ENCODE peak calls at places on chromosomes 7 and 10, in six cellular contexts. S is fibroblast of lung; F is NCI-H1105; N is activated naive CD4-positive, alpha-beta T cell; V is CD4-positive, alpha-beta T cell; D is osteocyte. K is an unnamed sample.

GRCh38 chr10:123858039-123858740 is 33.4 kb downstream of the CPXM2 start:
- DNase-seq in S (no peak), F (no peak), N (no peak), V (no peak), D (peak), K (no peak)

GRCh38 chr10:6145414-6145978 is 56.7 kb downstream of the RBM17 start:
- DNase-seq in S (no peak), F (no peak), N (no peak), V (no peak), D (no peak), K (no peak)

GRCh38 chr7:27175005-27175625 is 995 bp upstream of the HOXA10 start:
- DNase-seq in S (no peak), F (no peak), N (no peak), V (no peak), D (no peak), K (no peak)

GRCh38 chr7:106984034-106984433 is 60.5 kb upstream of the PRKAR2B start:
- DNase-seq in S (no peak), F (no peak), N (no peak), V (no peak), D (no peak), K (no peak)

GRCh38 chr7:38211940-38212339 is 33.9 kb downstream of the STARD3NL start:
- DNase-seq in S (peak), F (no peak), N (no peak), V (no peak), D (no peak), K (no peak)

GRCh38 chr10:75470901-75471300 is 39.5 kb downstream of the LRMDA start:
- DNase-seq in S (peak), F (no peak), N (no peak), V (no peak), D (no peak), K (no peak)

GRCh38 chr7:47458057-47458456 is 123.9 kb downstream of the TNS3 start:
- DNase-seq in S (peak), F (no peak), N (no peak), V (no peak), D (no peak), K (no peak)

GRCh38 chr10:17431871-17432311 is 22.5 kb downstream of the ST8SIA6 start:
- DNase-seq in S (peak), F (no peak), N (no peak), V (no peak), D (no peak), K (no peak)

GRCh38 chr7:119931230-119931824 is 341.6 kb upstream of the KCND2 start:
- DNase-seq in S (peak), F (no peak), N (no peak), V (no peak), D (no peak), K (no peak)

GRCh38 chr7:156684661-156685060 is 44.1 kb downstream of the RNF32 start:
- DNase-seq in S (no peak), F (no peak), N (no peak), V (no peak), D (no peak), K (no peak)

GRCh38 chr10:73136627-73137026 is 26.4 kb downstream of the NUDT13 start:
- DNase-seq in S (no peak), F (no peak), N (no peak), V (no peak), D (no peak), K (no peak)

GRCh38 chr7:87574630-87575029 is 26.1 kb downstream of the ABCB1 start:
- DNase-seq in S (peak), F (no peak), N (no peak), V (no peak), D (no peak), K (no peak)

GRCh38 chr7:107989618-107990373 is 13.2 kb downstream of the LAMB1 start:
- DNase-seq in S (peak), F (no peak), N (no peak), V (no peak), D (no peak), K (no peak)

GRCh38 chr10:111175786-111176185 is 99.0 kb downstream of the ADRA2A start:
- DNase-seq in S (no peak), F (no peak), N (no peak), V (no peak), D (no peak), K (no peak)

GRCh38 chr10:21355591-21356011 is 169.9 kb downstream of the SKIDA1 start:
- DNase-seq in S (peak), F (no peak), N (no peak), V (no peak), D (no peak), K (no peak)

GRCh38 chr7:82158327-82158726 is 285.2 kb downstream of the CACNA2D1 start:
- DNase-seq in S (no peak), F (no peak), N (no peak), V (no peak), D (no peak), K (no peak)

GRCh38 chr7:121107923-121108498 is 119.5 kb downstream of the CPED1 start:
- DNase-seq in S (peak), F (peak), N (no peak), V (no peak), D (no peak), K (peak)

K was measured in SHP77.